ENCODE peak calls at places on chromosomes 6 and 20, in nine cellular contexts. W, S, M, J, C, A, Z, E and B are unnamed samples.

GRCh38 chr20:40897177-40897700 is 131.4 kb upstream of the TOP1 start:
- DNase-seq in W (no peak), S (no peak), Z (no peak), J (no peak), A (no peak), E (peak; percentile 69), M (no peak), C (no peak), B (no peak)

GRCh38 chr6:74785236-74785635 is 420.6 kb downstream of the COL12A1 start:
- DNase-seq in Z (no peak), S (no peak), C (no peak), W (no peak), A (no peak), J (no peak), M (no peak), E (peak; percentile 23), B (no peak)

GRCh38 chr20:5996765-5997164 is 46.3 kb downstream of the MCM8 start:
- DNase-seq in M (no peak), W (no peak), A (no peak), J (no peak), S (no peak), Z (no peak), C (no peak), E (no peak), B (no peak)

GRCh38 chr6:153170511-153170910 is 39.4 kb upstream of the RGS17 start:
- DNase-seq in J (no peak), C (peak; percentile 55), Z (peak; percentile 85), E (peak; percentile 53), M (no peak), A (no peak), S (no peak), W (no peak), B (no peak)

GRCh38 chr20:32524871-32525501 is 60.1 kb downstream of the NOL4L start:
- DNase-seq in S (peak; percentile 90), E (no peak), W (no peak), C (no peak), Z (no peak), A (no peak), M (peak; percentile 79), J (peak; percentile 72), B (peak; percentile 92)

GRCh38 chr20:56391596-56392281 is at the start of gene AURKA:
- DNase-seq in J (no peak), W (no peak), A (no peak), S (no peak), M (no peak), Z (peak; percentile 43), C (no peak), E (no peak), B (peak; percentile 9)

GRCh38 chr6:27834879-27835549 is 77.2 kb downstream of the OR2B2 start:
- DNase-seq in E (no peak), W (no peak), C (no peak), Z (no peak), A (no peak), J (no peak), M (no peak), S (no peak), B (no peak)

GRCh38 chr6:15322781-15323536 is 77.1 kb downstream of the JARID2 start:
- DNase-seq in E (peak; percentile 64), C (peak; percentile 16), S (no peak), J (no peak), W (no peak), M (no peak), A (no peak), Z (peak; percentile 29), B (no peak)

GRCh38 chr6:142011156-142011555 is 121.6 kb upstream of the GJE1 start:
- DNase-seq in W (no peak), C (no peak), M (no peak), J (no peak), Z (peak; percentile 69), A (no peak), E (peak; percentile 24), S (no peak), B (no peak)

GRCh38 chr6:89132087-89132486 is 13.8 kb upstream of the PM20D2 start:
- DNase-seq in M (no peak), Z (no peak), A (no peak), C (no peak), S (no peak), J (no peak), W (no peak), E (no peak), B (no peak)

GRCh38 chr6:157410088-157410487 is 29.1 kb downstream of the ZDHHC14 start:
- DNase-seq in J (no peak), W (no peak), A (no peak), Z (no peak), E (peak; percentile 49), S (no peak), M (no peak), C (no peak), B (peak; percentile 26)